ENCODE peak calls at places on chromosomes 3 and 15, in eight cellular contexts. Z is mucosa of gallbladder, M is right lobe of liver, S is NCI-H1105, R is pons, O is lower lobe of right lung, W is KBM-7, E is brain pericyte. J is an unnamed sample.

GRCh38 chr3:120800625-120801024 is 58.1 kb downstream of the GTF2E1 start:
- DNase-seq in M (no peak), S (no peak), R (no peak), O (no peak), W (no peak), E (no peak), Z (no peak), J (no peak)

GRCh38 chr3:114214542-114215341 is 22.6 kb downstream of the ZNF80 start:
- DNase-seq in E (peak), O (no peak), Z (no peak), M (no peak), S (no peak), W (no peak), R (no peak), J (peak)

GRCh38 chr15:55389276-55389631 is 18.9 kb downstream of the CCPG1 start:
- DNase-seq in O (no peak), S (no peak), W (no peak), E (no peak), R (no peak), M (no peak), Z (no peak), J (no peak)

GRCh38 chr15:63398456-63398855 is 16.8 kb upstream of the CA12 start:
- DNase-seq in S (no peak), O (no peak), M (no peak), R (no peak), Z (no peak), W (no peak), E (no peak), J (no peak)

GRCh38 chr15:39188930-39189329 is 391.9 kb upstream of the THBS1 start:
- DNase-seq in O (no peak), M (no peak), Z (no peak), E (peak), S (no peak), W (no peak), R (peak), J (no peak)

GRCh38 chr3:177590826-177591225 is 393.5 kb upstream of the TBL1XR1 start:
- DNase-seq in E (no peak), S (no peak), Z (no peak), R (no peak), M (no peak), O (no peak), W (no peak), J (no peak)

GRCh38 chr3:45618081-45618509 is 23.5 kb downstream of the LIMD1 start:
- DNase-seq in E (peak), S (no peak), W (no peak), R (no peak), M (peak), O (no peak), Z (no peak), J (no peak)

GRCh38 chr3:45965281-45966052 is 22.2 kb downstream of the CXCR6 start:
- DNase-seq in S (no peak), W (no peak), O (no peak), M (no peak), Z (no peak), R (no peak), E (no peak), J (no peak)

GRCh38 chr3:10950476-10951294 is 41.9 kb upstream of the SLC6A1 start:
- DNase-seq in E (no peak), O (no peak), M (no peak), Z (peak), W (peak), S (no peak), R (peak), J (peak)

GRCh38 chr3:156711113-156711512 is 36.7 kb downstream of the TIPARP start:
- DNase-seq in E (no peak), M (no peak), S (no peak), R (no peak), Z (no peak), W (no peak), O (no peak), J (no peak)

GRCh38 chr3:190972840-190973270 is 110.4 kb upstream of the GMNC start:
- DNase-seq in O (no peak), M (no peak), E (no peak), Z (no peak), R (no peak), S (no peak), W (no peak), J (no peak)

GRCh38 chr15:44157679-44158078 is 37.4 kb downstream of the FRMD5 start:
- DNase-seq in Z (no peak), W (no peak), O (no peak), S (no peak), R (no peak), E (peak), M (no peak), J (no peak)

GRCh38 chr3:172102123-172102882 is 62.9 kb downstream of the FNDC3B start:
- DNase-seq in Z (no peak), E (no peak), R (no peak), O (no peak), S (no peak), W (peak), M (peak), J (peak)

GRCh38 chr15:99057020-99057419 is 47.9 kb upstream of the SYNM start:
- DNase-seq in W (no peak), S (no peak), O (no peak), M (no peak), E (no peak), Z (no peak), R (no peak), J (no peak)

J was measured in Jurkat, Clone E6-1.